ENCODE peak calls at places on chromosomes 3 and 15, in nine cellular contexts. L is pancreas, Z is bronchial epithelial cell, Q is HL-60, D is glutamatergic neuron, T is lower leg skin, O is adrenal gland, X is DND-41, F is stomach. N is an unnamed sample.

GRCh38 chr3:157793745-157794144 is 290.5 kb upstream of the VEPH1 start:
- DNase-seq in L (no peak), Z (no peak), Q (no peak), D (no peak), T (no peak), O (no peak), X (no peak), F (no peak), N (no peak)

GRCh38 chr3:17678116-17678741 is 64.2 kb downstream of the TBC1D5 start:
- DNase-seq in L (no peak), Z (peak; percentile 65), Q (peak; percentile 8), D (no peak), T (no peak), O (no peak), X (no peak), F (no peak), N (no peak)

GRCh38 chr15:85314653-85315052 is 65.8 kb upstream of the AKAP13 start:
- DNase-seq in L (no peak), Z (no peak), Q (no peak), D (no peak), T (no peak), O (no peak), X (no peak), F (no peak), N (no peak)

GRCh38 chr15:58676766-58677165 is 72.7 kb downstream of the ADAM10 start:
- DNase-seq in L (no peak), Z (no peak), Q (no peak), D (no peak), T (no peak), O (no peak), X (no peak), F (no peak), N (no peak)

GRCh38 chr3:72273615-72274014 is 488.7 kb upstream of the PROK2 start:
- DNase-seq in L (no peak), Z (no peak), Q (no peak), D (no peak), T (no peak), O (no peak), X (no peak), F (no peak), N (no peak)

GRCh38 chr15:84736375-84736774 is 12.0 kb upstream of the ZNF592 start:
- DNase-seq in L (no peak), Z (no peak), Q (no peak), D (no peak), T (no peak), O (no peak), X (peak; percentile 12), F (no peak), N (no peak)

GRCh38 chr3:134327594-134327975 is 46.7 kb downstream of the AMOTL2 start:
- DNase-seq in L (no peak), Z (peak; percentile 96), Q (no peak), D (no peak), T (no peak), O (no peak), X (no peak), F (no peak), N (no peak)

GRCh38 chr3:71063768-71064287 is 519.7 kb downstream of the FOXP1 start:
- DNase-seq in L (peak; percentile 23), Z (peak; percentile 64), Q (no peak), D (no peak), T (no peak), O (peak; percentile 17), X (peak; percentile 41), F (no peak), N (peak; percentile 43)

GRCh38 chr3:170425491-170426239 is 7.0 kb downstream of the CLDN11 start:
- DNase-seq in L (no peak), Z (no peak), Q (no peak), D (no peak), T (no peak), O (no peak), X (peak; percentile 34), F (no peak), N (no peak)

GRCh38 chr15:70093481-70094309 is 4.0 kb downstream of the TLE3 start:
- DNase-seq in L (peak; percentile 62), Z (peak; percentile 73), Q (no peak), D (no peak), T (peak; percentile 44), O (no peak), X (no peak), F (peak; percentile 85), N (no peak)

GRCh38 chr3:100865442-100865841 is 127.8 kb downstream of the ABI3BP start:
- DNase-seq in L (no peak), Z (peak; percentile 47), Q (no peak), D (no peak), T (no peak), O (no peak), X (no peak), F (no peak), N (no peak)

GRCh38 chr3:187999821-188000220 is 154.1 kb upstream of the LPP start:
- DNase-seq in L (no peak), Z (no peak), Q (no peak), D (no peak), T (no peak), O (no peak), X (peak; percentile 84), F (no peak), N (no peak)

GRCh38 chr3:178352300-178353021 is 183.8 kb upstream of the KCNMB2 start:
- DNase-seq in L (no peak), Z (no peak), Q (no peak), D (no peak), T (no peak), O (no peak), X (no peak), F (no peak), N (no peak)

GRCh38 chr15:92650256-92650655 is 5.3 kb downstream of the FAM174B start:
- DNase-seq in L (no peak), Z (no peak), Q (no peak), D (no peak), T (no peak), O (no peak), X (no peak), F (no peak), N (no peak)

GRCh38 chr3:45830121-45830520 is 11.8 kb downstream of the LZTFL1 start:
- DNase-seq in L (no peak), Z (no peak), Q (no peak), D (no peak), T (no peak), O (no peak), X (no peak), F (no peak), N (no peak)

GRCh38 chr3:45826908-45827307 is 15.0 kb downstream of the LZTFL1 start:
- DNase-seq in L (no peak), Z (no peak), Q (no peak), D (no peak), T (no peak), O (no peak), X (no peak), F (no peak), N (no peak)

GRCh38 chr3:45838466-45838865 is 3.5 kb downstream of the LZTFL1 start:
- DNase-seq in L (no peak), Z (no peak), Q (no peak), D (no peak), T (no peak), O (no peak), X (no peak), F (no peak), N (no peak)

GRCh38 chr3:45832691-45833090 is 9.2 kb downstream of the LZTFL1 start:
- DNase-seq in L (no peak), Z (peak; percentile 63), Q (no peak), D (no peak), T (no peak), O (no peak), X (no peak), F (no peak), N (no peak)
- TF ChIP-seq CTCF in L (no peak), Z (peak; percentile 62), Q (no peak), D (no peak), T (no peak), O (peak; percentile 18), X (peak; percentile 35), F (no peak), N (no peak)

DNA sequence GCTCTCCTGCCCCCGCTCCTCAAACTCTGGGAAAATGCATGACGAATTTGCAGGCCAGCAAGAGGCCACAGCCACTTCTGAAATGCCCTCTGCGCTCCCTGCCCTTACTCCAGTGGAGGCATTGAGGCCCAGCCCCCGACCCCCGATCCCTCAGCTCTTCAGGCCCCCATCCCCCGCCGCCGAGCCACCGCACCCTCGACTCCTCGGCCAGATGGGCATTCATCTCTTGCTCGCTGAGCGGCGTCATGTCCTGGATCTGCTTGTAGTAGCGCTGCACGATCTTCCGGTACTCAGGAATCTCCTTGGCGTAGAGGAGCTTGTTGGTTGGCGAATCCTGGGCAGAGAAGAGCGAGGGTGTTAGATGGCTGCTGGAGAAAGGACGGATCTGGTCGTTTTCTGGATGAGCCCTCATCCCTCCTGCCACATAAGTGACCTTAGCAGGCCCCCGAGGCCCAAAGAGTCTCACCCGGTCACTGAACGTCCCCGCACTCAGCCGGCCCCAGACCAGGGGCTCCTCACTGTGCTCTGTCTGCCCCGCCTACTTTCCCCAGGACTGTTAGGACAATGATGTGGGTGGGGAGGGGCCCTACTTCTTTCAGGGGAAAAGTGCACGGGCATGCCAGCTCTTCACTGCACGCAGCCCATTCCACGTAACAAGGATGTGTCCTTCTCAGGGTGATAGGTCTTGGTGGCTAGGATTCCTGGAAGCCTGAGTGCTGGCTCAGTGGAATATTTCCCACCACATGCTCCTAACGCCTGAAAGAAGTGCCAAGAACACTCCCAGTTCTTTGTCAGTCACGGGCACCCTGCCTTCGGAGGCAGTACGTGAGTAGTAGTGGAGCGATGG is 14.1 kb downstream of the H1-8 start:
- DNase-seq in L (no peak), Z (no peak), Q (no peak), D (no peak), T (peak; percentile 44), O (no peak), X (no peak), F (no peak), N (no peak)
- TF ChIP-seq CTCF in L (no peak), Z (no peak), Q (no peak), D (no peak), T (no peak), O (no peak), X (no peak), F (no peak), N (no peak)

DNA sequence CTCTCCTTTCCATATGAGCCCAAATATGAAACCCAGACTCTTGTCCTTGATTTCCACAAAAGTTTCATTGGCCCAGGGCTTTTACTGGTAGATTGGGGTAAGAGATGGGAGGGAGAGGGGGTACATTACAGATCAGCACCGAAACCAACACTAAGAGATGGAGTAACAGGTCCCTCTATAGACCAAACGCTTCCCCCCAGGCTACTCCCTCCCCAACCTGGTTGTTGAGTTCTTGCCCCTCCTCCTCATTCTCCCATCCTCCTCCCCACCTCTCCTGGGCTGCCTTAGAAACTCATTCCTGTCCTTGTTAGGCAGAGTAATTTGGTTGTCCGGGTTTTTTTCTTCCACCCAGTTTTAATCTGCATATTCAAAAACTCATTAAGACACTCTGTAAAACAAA is 74.2 kb downstream of the MESD start:
- DNase-seq in L (no peak), Z (no peak), Q (no peak), D (no peak), T (no peak), O (no peak), X (no peak), F (no peak), N (no peak)
- TF ChIP-seq CTCF in L (no peak), Z (no peak), Q (no peak), D (no peak), T (no peak), O (no peak), X (no peak), F (no peak), N (no peak)

DNA sequence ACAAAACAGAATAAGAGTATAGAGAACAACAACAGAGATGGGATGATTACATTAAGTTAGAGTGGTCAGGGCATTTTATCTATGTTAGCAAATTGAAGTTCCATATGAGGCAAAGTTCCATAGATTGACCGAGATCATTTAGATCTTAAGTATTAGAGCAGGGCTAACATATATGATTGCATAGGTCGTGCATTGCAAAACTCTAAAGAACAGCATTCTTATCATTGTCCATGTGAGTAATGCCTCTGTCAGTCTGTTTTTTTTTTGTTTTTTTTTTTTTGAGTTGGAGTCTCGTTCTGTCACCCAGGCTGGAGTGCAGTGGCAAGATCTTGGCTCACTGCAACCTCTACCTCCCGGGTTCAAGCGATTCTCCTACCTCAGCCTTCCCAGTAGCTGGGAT is 341.7 kb upstream of the KCNH8 start:
- DNase-seq in L (no peak), Z (peak; percentile 85), Q (no peak), D (no peak), T (no peak), O (no peak), X (no peak), F (no peak), N (no peak)
- TF ChIP-seq CTCF in L (no peak), Z (no peak), Q (no peak), D (no peak), T (no peak), O (no peak), X (no peak), F (no peak), N (no peak)

N was measured in activated B cell treated with CpG ODN at 0.5 μM for 24 hours.